ENCODE peak calls at places on chromosomes 1 and 21, in five cellular contexts. One of them, this sample, is unnamed.

GRCh38 chr1:33273961-33274371 is 17.7 kb downstream of the ZNF362 start:
- DNase-seq in activated CD4-positive, alpha-beta T cell treated with anti-CD3 and anti-CD28 coated beads for 36 hours: no peak
- DNase-seq in AG09319: no peak
- DNase-seq in COR-L47: no peak
- DNase-seq in stimulated activated CD4-positive, alpha-beta T cell treated with anti-CD3 and anti-CD28 coated beads, Interleukin-12 subunit alpha, Interleukin-12 subunit beta, amount 100 ng/mL, for 48 hours: no peak
- DNase-seq in this sample: no peak

GRCh38 chr1:54407957-54408700 is 1.9 kb upstream of the SSBP3 start:
- DNase-seq in COR-L47: no peak
- DNase-seq in activated CD4-positive, alpha-beta T cell treated with anti-CD3 and anti-CD28 coated beads for 36 hours: peak; percentile 14
- DNase-seq in stimulated activated CD4-positive, alpha-beta T cell treated with anti-CD3 and anti-CD28 coated beads, Interleukin-12 subunit alpha, Interleukin-12 subunit beta, amount 100 ng/mL, for 48 hours: no peak
- DNase-seq in AG09319: no peak
- DNase-seq in this sample: peak; percentile 43

GRCh38 chr1:151990058-151990855 is 3.4 kb downstream of the S100A10 start:
- DNase-seq in stimulated activated CD4-positive, alpha-beta T cell treated with anti-CD3 and anti-CD28 coated beads, Interleukin-12 subunit alpha, Interleukin-12 subunit beta, amount 100 ng/mL, for 48 hours: no peak
- DNase-seq in AG09319: no peak
- DNase-seq in COR-L47: no peak
- DNase-seq in activated CD4-positive, alpha-beta T cell treated with anti-CD3 and anti-CD28 coated beads for 36 hours: no peak
- DNase-seq in this sample: no peak

GRCh38 chr1:1858382-1859086 is 32.4 kb downstream of the GNB1 start:
- DNase-seq in COR-L47: peak; percentile 87
- DNase-seq in stimulated activated CD4-positive, alpha-beta T cell treated with anti-CD3 and anti-CD28 coated beads, Interleukin-12 subunit alpha, Interleukin-12 subunit beta, amount 100 ng/mL, for 48 hours: no peak
- DNase-seq in activated CD4-positive, alpha-beta T cell treated with anti-CD3 and anti-CD28 coated beads for 36 hours: peak; percentile 24
- DNase-seq in AG09319: peak; percentile 80
- DNase-seq in this sample: peak; percentile 77

GRCh38 chr1:232844791-232845190 is 39.6 kb downstream of the MAP10 start:
- DNase-seq in stimulated activated CD4-positive, alpha-beta T cell treated with anti-CD3 and anti-CD28 coated beads, Interleukin-12 subunit alpha, Interleukin-12 subunit beta, amount 100 ng/mL, for 48 hours: no peak
- DNase-seq in activated CD4-positive, alpha-beta T cell treated with anti-CD3 and anti-CD28 coated beads for 36 hours: no peak
- DNase-seq in AG09319: no peak
- DNase-seq in COR-L47: no peak
- DNase-seq in this sample: no peak

GRCh38 chr1:63042278-63042677 is 258.3 kb downstream of the ATG4C start:
- DNase-seq in activated CD4-positive, alpha-beta T cell treated with anti-CD3 and anti-CD28 coated beads for 36 hours: no peak
- DNase-seq in COR-L47: peak; percentile 96
- DNase-seq in stimulated activated CD4-positive, alpha-beta T cell treated with anti-CD3 and anti-CD28 coated beads, Interleukin-12 subunit alpha, Interleukin-12 subunit beta, amount 100 ng/mL, for 48 hours: no peak
- DNase-seq in AG09319: no peak
- DNase-seq in this sample: no peak

GRCh38 chr1:169109561-169110134 is 3.2 kb downstream of the ATP1B1 start:
- DNase-seq in COR-L47: peak; percentile 65
- DNase-seq in activated CD4-positive, alpha-beta T cell treated with anti-CD3 and anti-CD28 coated beads for 36 hours: no peak
- DNase-seq in stimulated activated CD4-positive, alpha-beta T cell treated with anti-CD3 and anti-CD28 coated beads, Interleukin-12 subunit alpha, Interleukin-12 subunit beta, amount 100 ng/mL, for 48 hours: no peak
- DNase-seq in AG09319: no peak
- DNase-seq in this sample: no peak

GRCh38 chr1:27388337-27389005 is 4.0 kb upstream of the GPR3 start:
- DNase-seq in COR-L47: peak; percentile 62
- DNase-seq in AG09319: no peak
- DNase-seq in activated CD4-positive, alpha-beta T cell treated with anti-CD3 and anti-CD28 coated beads for 36 hours: peak; percentile 87
- DNase-seq in stimulated activated CD4-positive, alpha-beta T cell treated with anti-CD3 and anti-CD28 coated beads, Interleukin-12 subunit alpha, Interleukin-12 subunit beta, amount 100 ng/mL, for 48 hours: peak; percentile 62
- DNase-seq in this sample: no peak

GRCh38 chr1:67407498-67407897 is 22.7 kb downstream of the SERBP1 start:
- DNase-seq in activated CD4-positive, alpha-beta T cell treated with anti-CD3 and anti-CD28 coated beads for 36 hours: no peak
- DNase-seq in stimulated activated CD4-positive, alpha-beta T cell treated with anti-CD3 and anti-CD28 coated beads, Interleukin-12 subunit alpha, Interleukin-12 subunit beta, amount 100 ng/mL, for 48 hours: no peak
- DNase-seq in AG09319: no peak
- DNase-seq in COR-L47: no peak
- DNase-seq in this sample: no peak

GRCh38 chr21:17513214-17514123 is 626 bp downstream of the CXADR start:
- DNase-seq in COR-L47: peak; percentile 37
- DNase-seq in AG09319: no peak
- DNase-seq in activated CD4-positive, alpha-beta T cell treated with anti-CD3 and anti-CD28 coated beads for 36 hours: peak; percentile 41
- DNase-seq in stimulated activated CD4-positive, alpha-beta T cell treated with anti-CD3 and anti-CD28 coated beads, Interleukin-12 subunit alpha, Interleukin-12 subunit beta, amount 100 ng/mL, for 48 hours: no peak
- DNase-seq in this sample: no peak

GRCh38 chr1:201359031-201359872 is 18.2 kb downstream of the TNNT2 start:
- DNase-seq in COR-L47: no peak
- DNase-seq in AG09319: no peak
- DNase-seq in activated CD4-positive, alpha-beta T cell treated with anti-CD3 and anti-CD28 coated beads for 36 hours: no peak
- DNase-seq in stimulated activated CD4-positive, alpha-beta T cell treated with anti-CD3 and anti-CD28 coated beads, Interleukin-12 subunit alpha, Interleukin-12 subunit beta, amount 100 ng/mL, for 48 hours: no peak
- DNase-seq in this sample: no peak

GRCh38 chr1:15295676-15296075 is 48.7 kb downstream of the FHAD1 start:
- DNase-seq in AG09319: no peak
- DNase-seq in stimulated activated CD4-positive, alpha-beta T cell treated with anti-CD3 and anti-CD28 coated beads, Interleukin-12 subunit alpha, Interleukin-12 subunit beta, amount 100 ng/mL, for 48 hours: no peak
- DNase-seq in COR-L47: no peak
- DNase-seq in activated CD4-positive, alpha-beta T cell treated with anti-CD3 and anti-CD28 coated beads for 36 hours: no peak
- DNase-seq in this sample: no peak

GRCh38 chr1:184610872-184611614 is 143.6 kb downstream of the EDEM3 start:
- DNase-seq in activated CD4-positive, alpha-beta T cell treated with anti-CD3 and anti-CD28 coated beads for 36 hours: no peak
- DNase-seq in COR-L47: peak; percentile 74
- DNase-seq in AG09319: no peak
- DNase-seq in stimulated activated CD4-positive, alpha-beta T cell treated with anti-CD3 and anti-CD28 coated beads, Interleukin-12 subunit alpha, Interleukin-12 subunit beta, amount 100 ng/mL, for 48 hours: no peak
- DNase-seq in this sample: no peak

GRCh38 chr1:151356668-151357067 is 9.6 kb upstream of the RFX5 start:
- DNase-seq in AG09319: no peak
- DNase-seq in COR-L47: no peak
- DNase-seq in activated CD4-positive, alpha-beta T cell treated with anti-CD3 and anti-CD28 coated beads for 36 hours: no peak
- DNase-seq in stimulated activated CD4-positive, alpha-beta T cell treated with anti-CD3 and anti-CD28 coated beads, Interleukin-12 subunit alpha, Interleukin-12 subunit beta, amount 100 ng/mL, for 48 hours: no peak
- DNase-seq in this sample: no peak

GRCh38 chr1:17617787-17618557 is 78.5 kb downstream of the ARHGEF10L start:
- DNase-seq in COR-L47: no peak
- DNase-seq in AG09319: no peak
- DNase-seq in activated CD4-positive, alpha-beta T cell treated with anti-CD3 and anti-CD28 coated beads for 36 hours: no peak
- DNase-seq in stimulated activated CD4-positive, alpha-beta T cell treated with anti-CD3 and anti-CD28 coated beads, Interleukin-12 subunit alpha, Interleukin-12 subunit beta, amount 100 ng/mL, for 48 hours: no peak
- DNase-seq in this sample: no peak

GRCh38 chr1:206921772-206922265 is at the start of gene FCMR:
- DNase-seq in COR-L47: no peak
- DNase-seq in activated CD4-positive, alpha-beta T cell treated with anti-CD3 and anti-CD28 coated beads for 36 hours: peak; percentile 50
- DNase-seq in stimulated activated CD4-positive, alpha-beta T cell treated with anti-CD3 and anti-CD28 coated beads, Interleukin-12 subunit alpha, Interleukin-12 subunit beta, amount 100 ng/mL, for 48 hours: no peak
- DNase-seq in AG09319: no peak
- DNase-seq in this sample: no peak

GRCh38 chr1:226277897-226278296 is 31.1 kb downstream of the LIN9 start:
- DNase-seq in AG09319: no peak
- DNase-seq in stimulated activated CD4-positive, alpha-beta T cell treated with anti-CD3 and anti-CD28 coated beads, Interleukin-12 subunit alpha, Interleukin-12 subunit beta, amount 100 ng/mL, for 48 hours: no peak
- DNase-seq in COR-L47: no peak
- DNase-seq in activated CD4-positive, alpha-beta T cell treated with anti-CD3 and anti-CD28 coated beads for 36 hours: no peak
- DNase-seq in this sample: no peak

GRCh38 chr1:100065969-100066227 is 66.8 kb downstream of the SASS6 start:
- DNase-seq in activated CD4-positive, alpha-beta T cell treated with anti-CD3 and anti-CD28 coated beads for 36 hours: no peak
- DNase-seq in AG09319: no peak
- DNase-seq in stimulated activated CD4-positive, alpha-beta T cell treated with anti-CD3 and anti-CD28 coated beads, Interleukin-12 subunit alpha, Interleukin-12 subunit beta, amount 100 ng/mL, for 48 hours: no peak
- DNase-seq in COR-L47: no peak
- DNase-seq in this sample: no peak

GRCh38 chr1:39676951-39677350 is 5.0 kb upstream of the NT5C1A start:
- DNase-seq in stimulated activated CD4-positive, alpha-beta T cell treated with anti-CD3 and anti-CD28 coated beads, Interleukin-12 subunit alpha, Interleukin-12 subunit beta, amount 100 ng/mL, for 48 hours: no peak
- DNase-seq in activated CD4-positive, alpha-beta T cell treated with anti-CD3 and anti-CD28 coated beads for 36 hours: no peak
- DNase-seq in AG09319: no peak
- DNase-seq in COR-L47: no peak
- DNase-seq in this sample: no peak

GRCh38 chr1:185645686-185646085 is 88.5 kb upstream of the HMCN1 start:
- DNase-seq in stimulated activated CD4-positive, alpha-beta T cell treated with anti-CD3 and anti-CD28 coated beads, Interleukin-12 subunit alpha, Interleukin-12 subunit beta, amount 100 ng/mL, for 48 hours: no peak
- DNase-seq in activated CD4-positive, alpha-beta T cell treated with anti-CD3 and anti-CD28 coated beads for 36 hours: no peak
- DNase-seq in COR-L47: no peak
- DNase-seq in AG09319: no peak
- DNase-seq in this sample: no peak

GRCh38 chr1:204127597-204128242 is 24.1 kb downstream of the ETNK2 start:
- DNase-seq in COR-L47: peak; percentile 77
- DNase-seq in AG09319: peak; percentile 76
- DNase-seq in stimulated activated CD4-positive, alpha-beta T cell treated with anti-CD3 and anti-CD28 coated beads, Interleukin-12 subunit alpha, Interleukin-12 subunit beta, amount 100 ng/mL, for 48 hours: no peak
- DNase-seq in activated CD4-positive, alpha-beta T cell treated with anti-CD3 and anti-CD28 coated beads for 36 hours: peak; percentile 54
- DNase-seq in this sample: peak; percentile 49

GRCh38 chr1:14975119-14975518 is 178.4 kb upstream of the TMEM51 start:
- DNase-seq in stimulated activated CD4-positive, alpha-beta T cell treated with anti-CD3 and anti-CD28 coated beads, Interleukin-12 subunit alpha, Interleukin-12 subunit beta, amount 100 ng/mL, for 48 hours: no peak
- DNase-seq in COR-L47: no peak
- DNase-seq in activated CD4-positive, alpha-beta T cell treated with anti-CD3 and anti-CD28 coated beads for 36 hours: no peak
- DNase-seq in AG09319: no peak
- DNase-seq in this sample: no peak

GRCh38 chr1:228340686-228341449 is 65.8 kb downstream of the TRIM11 start:
- DNase-seq in AG09319: no peak
- DNase-seq in stimulated activated CD4-positive, alpha-beta T cell treated with anti-CD3 and anti-CD28 coated beads, Interleukin-12 subunit alpha, Interleukin-12 subunit beta, amount 100 ng/mL, for 48 hours: no peak
- DNase-seq in activated CD4-positive, alpha-beta T cell treated with anti-CD3 and anti-CD28 coated beads for 36 hours: peak; percentile 26
- DNase-seq in COR-L47: no peak
- DNase-seq in this sample: peak; percentile 66

GRCh38 chr1:4654764-4655673 is 610 bp downstream of the AJAP1 start:
- DNase-seq in COR-L47: no peak
- DNase-seq in stimulated activated CD4-positive, alpha-beta T cell treated with anti-CD3 and anti-CD28 coated beads, Interleukin-12 subunit alpha, Interleukin-12 subunit beta, amount 100 ng/mL, for 48 hours: no peak
- DNase-seq in AG09319: no peak
- DNase-seq in activated CD4-positive, alpha-beta T cell treated with anti-CD3 and anti-CD28 coated beads for 36 hours: no peak
- DNase-seq in this sample: no peak

GRCh38 chr1:4682607-4683220 is 28.3 kb downstream of the AJAP1 start:
- DNase-seq in COR-L47: no peak
- DNase-seq in AG09319: no peak
- DNase-seq in stimulated activated CD4-positive, alpha-beta T cell treated with anti-CD3 and anti-CD28 coated beads, Interleukin-12 subunit alpha, Interleukin-12 subunit beta, amount 100 ng/mL, for 48 hours: no peak
- DNase-seq in activated CD4-positive, alpha-beta T cell treated with anti-CD3 and anti-CD28 coated beads for 36 hours: no peak
- DNase-seq in this sample: no peak

GRCh38 chr1:93620841-93621210 is 60.8 kb downstream of the BCAR3 start:
- DNase-seq in AG09319: no peak
- DNase-seq in COR-L47: no peak
- DNase-seq in stimulated activated CD4-positive, alpha-beta T cell treated with anti-CD3 and anti-CD28 coated beads, Interleukin-12 subunit alpha, Interleukin-12 subunit beta, amount 100 ng/mL, for 48 hours: no peak
- DNase-seq in activated CD4-positive, alpha-beta T cell treated with anti-CD3 and anti-CD28 coated beads for 36 hours: no peak
- DNase-seq in this sample: no peak

GRCh38 chr1:165845992-165846748 is 18.8 kb downstream of the UCK2 start:
- DNase-seq in AG09319: no peak
- DNase-seq in COR-L47: no peak
- DNase-seq in activated CD4-positive, alpha-beta T cell treated with anti-CD3 and anti-CD28 coated beads for 36 hours: no peak
- DNase-seq in stimulated activated CD4-positive, alpha-beta T cell treated with anti-CD3 and anti-CD28 coated beads, Interleukin-12 subunit alpha, Interleukin-12 subunit beta, amount 100 ng/mL, for 48 hours: no peak
- DNase-seq in this sample: peak; percentile 36

GRCh38 chr1:116853680-116854191 is 56.0 kb upstream of the PTGFRN start:
- DNase-seq in COR-L47: peak; percentile 87
- DNase-seq in activated CD4-positive, alpha-beta T cell treated with anti-CD3 and anti-CD28 coated beads for 36 hours: peak; percentile 23
- DNase-seq in AG09319: no peak
- DNase-seq in stimulated activated CD4-positive, alpha-beta T cell treated with anti-CD3 and anti-CD28 coated beads, Interleukin-12 subunit alpha, Interleukin-12 subunit beta, amount 100 ng/mL, for 48 hours: no peak
- DNase-seq in this sample: no peak

GRCh38 chr1:19087017-19087736 is 122.9 kb downstream of the UBR4 start:
- DNase-seq in COR-L47: no peak
- DNase-seq in AG09319: no peak
- DNase-seq in stimulated activated CD4-positive, alpha-beta T cell treated with anti-CD3 and anti-CD28 coated beads, Interleukin-12 subunit alpha, Interleukin-12 subunit beta, amount 100 ng/mL, for 48 hours: no peak
- DNase-seq in activated CD4-positive, alpha-beta T cell treated with anti-CD3 and anti-CD28 coated beads for 36 hours: no peak
- DNase-seq in this sample: no peak

GRCh38 chr21:44929799-44930542 is 9.3 kb upstream of the ITGB2 start:
- DNase-seq in activated CD4-positive, alpha-beta T cell treated with anti-CD3 and anti-CD28 coated beads for 36 hours: no peak
- DNase-seq in AG09319: no peak
- DNase-seq in COR-L47: no peak
- DNase-seq in stimulated activated CD4-positive, alpha-beta T cell treated with anti-CD3 and anti-CD28 coated beads, Interleukin-12 subunit alpha, Interleukin-12 subunit beta, amount 100 ng/mL, for 48 hours: no peak
- DNase-seq in this sample: no peak

GRCh38 chr1:168372857-168373520 is 92.3 kb downstream of the TBX19 start:
- DNase-seq in COR-L47: no peak
- DNase-seq in stimulated activated CD4-positive, alpha-beta T cell treated with anti-CD3 and anti-CD28 coated beads, Interleukin-12 subunit alpha, Interleukin-12 subunit beta, amount 100 ng/mL, for 48 hours: no peak
- DNase-seq in activated CD4-positive, alpha-beta T cell treated with anti-CD3 and anti-CD28 coated beads for 36 hours: no peak
- DNase-seq in AG09319: no peak
- DNase-seq in this sample: peak; percentile 94

GRCh38 chr1:172344444-172344843 is 76.0 kb upstream of the C1orf105 start:
- DNase-seq in AG09319: no peak
- DNase-seq in activated CD4-positive, alpha-beta T cell treated with anti-CD3 and anti-CD28 coated beads for 36 hours: no peak
- DNase-seq in COR-L47: no peak
- DNase-seq in stimulated activated CD4-positive, alpha-beta T cell treated with anti-CD3 and anti-CD28 coated beads, Interleukin-12 subunit alpha, Interleukin-12 subunit beta, amount 100 ng/mL, for 48 hours: no peak
- DNase-seq in this sample: no peak

GRCh38 chr1:186503210-186503609 is 42.3 kb upstream of the PDC start:
- DNase-seq in stimulated activated CD4-positive, alpha-beta T cell treated with anti-CD3 and anti-CD28 coated beads, Interleukin-12 subunit alpha, Interleukin-12 subunit beta, amount 100 ng/mL, for 48 hours: no peak
- DNase-seq in COR-L47: no peak
- DNase-seq in activated CD4-positive, alpha-beta T cell treated with anti-CD3 and anti-CD28 coated beads for 36 hours: no peak
- DNase-seq in AG09319: no peak
- DNase-seq in this sample: no peak

GRCh38 chr1:185314416-185314815 is 2.6 kb downstream of the IVNS1ABP start:
- DNase-seq in activated CD4-positive, alpha-beta T cell treated with anti-CD3 and anti-CD28 coated beads for 36 hours: no peak
- DNase-seq in stimulated activated CD4-positive, alpha-beta T cell treated with anti-CD3 and anti-CD28 coated beads, Interleukin-12 subunit alpha, Interleukin-12 subunit beta, amount 100 ng/mL, for 48 hours: no peak
- DNase-seq in COR-L47: no peak
- DNase-seq in AG09319: no peak
- DNase-seq in this sample: no peak

GRCh38 chr1:110188116-110188618 is 21.9 kb upstream of the KCNC4 start:
- DNase-seq in COR-L47: peak; percentile 39
- DNase-seq in activated CD4-positive, alpha-beta T cell treated with anti-CD3 and anti-CD28 coated beads for 36 hours: no peak
- DNase-seq in stimulated activated CD4-positive, alpha-beta T cell treated with anti-CD3 and anti-CD28 coated beads, Interleukin-12 subunit alpha, Interleukin-12 subunit beta, amount 100 ng/mL, for 48 hours: no peak
- DNase-seq in AG09319: no peak
- DNase-seq in this sample: no peak

GRCh38 chr1:232282541-232282940 is 347.4 kb downstream of the SIPA1L2 start:
- DNase-seq in stimulated activated CD4-positive, alpha-beta T cell treated with anti-CD3 and anti-CD28 coated beads, Interleukin-12 subunit alpha, Interleukin-12 subunit beta, amount 100 ng/mL, for 48 hours: no peak
- DNase-seq in COR-L47: no peak
- DNase-seq in activated CD4-positive, alpha-beta T cell treated with anti-CD3 and anti-CD28 coated beads for 36 hours: no peak
- DNase-seq in AG09319: no peak
- DNase-seq in this sample: no peak